ENCODE peak calls at places on chromosomes 5 and 9, in four cellular contexts. L is MM.1S, X is neural progenitor cell, V is A549. N is an unnamed sample.
A peak's percentile ranks its signal among the peaks of the same experiment; 100 is the strongest.

GRCh38 chr5:158709279-158709678 is 390.4 kb downstream of the EBF1 start:
- DNase-seq in L (no peak), X (peak; percentile 72), V (no peak), N (no peak)

GRCh38 chr9:104915739-104916138 is 12.2 kb downstream of the ABCA1 start:
- DNase-seq in L (no peak), X (no peak), V (no peak), N (no peak)

GRCh38 chr5:88109806-88110205 is 158.8 kb downstream of the TMEM161B start:
- DNase-seq in L (no peak), X (no peak), V (no peak), N (no peak)

GRCh38 chr5:172179032-172179989 is 8.7 kb downstream of the STK10 start:
- DNase-seq in L (peak; percentile 73), X (no peak), V (no peak), N (peak; percentile 80)

GRCh38 chr5:87170799-87171198 is 96.9 kb upstream of the RASA1 start:
- DNase-seq in L (no peak), X (no peak), V (no peak), N (no peak)

GRCh38 chr9:12658531-12659209 is 34.5 kb upstream of the TYRP1 start:
- DNase-seq in L (no peak), X (no peak), V (no peak), N (no peak)

GRCh38 chr5:78236046-78236445 is 58.5 kb downstream of the AP3B1 start:
- DNase-seq in L (no peak), X (no peak), V (no peak), N (no peak)

GRCh38 chr5:95669540-95669939 is 13.3 kb downstream of the SPATA9 start:
- DNase-seq in L (no peak), X (no peak), V (no peak), N (peak; percentile 99)

GRCh38 chr5:132228241-132229035 is 785 bp upstream of the P4HA2 start:
- DNase-seq in L (no peak), X (no peak), V (peak; percentile 44), N (no peak)

GRCh38 chr5:78499485-78499884 is 139.1 kb downstream of the SCAMP1 start:
- DNase-seq in L (no peak), X (no peak), V (no peak), N (peak; percentile 97)

GRCh38 chr5:10513501-10514442 is 50.1 kb upstream of the ANKRD33B start:
- DNase-seq in L (no peak), X (peak; percentile 52), V (peak; percentile 52), N (peak; percentile 96)

GRCh38 chr5:16934669-16935068 is 1.4 kb downstream of the MYO10 start:
- DNase-seq in L (no peak), X (peak; percentile 23), V (no peak), N (no peak)

DNA sequence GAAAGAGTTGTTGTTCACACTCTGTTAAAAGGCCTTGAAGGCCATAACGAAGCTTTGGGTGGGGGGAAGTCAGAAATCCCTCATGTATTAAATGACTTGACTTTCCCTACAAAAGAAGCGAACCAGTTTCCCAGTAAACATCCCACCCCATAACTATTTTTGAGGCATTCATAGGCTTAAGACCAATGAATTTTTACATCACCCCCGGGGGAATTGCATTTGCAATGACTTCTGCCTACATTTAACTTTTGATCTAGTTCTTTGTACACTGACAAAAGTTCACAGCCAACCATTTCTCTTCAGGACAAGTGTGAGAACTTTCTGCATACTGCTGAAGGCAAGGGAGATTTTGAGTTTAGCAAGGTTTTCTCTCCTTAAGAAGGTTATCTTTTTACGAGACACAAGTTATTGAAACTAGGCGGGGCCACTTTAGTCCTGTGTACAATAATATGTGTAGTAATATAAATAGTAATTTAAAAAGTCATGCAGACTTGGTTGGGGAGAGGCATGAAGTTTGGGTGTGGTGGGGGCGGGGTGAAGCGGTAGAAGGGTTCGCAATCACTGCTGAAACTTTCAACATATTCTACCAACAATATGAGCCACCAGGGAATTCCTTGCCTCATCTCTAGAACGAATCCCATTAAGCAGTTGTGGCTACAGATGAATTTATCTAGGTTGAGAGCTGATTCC is 2.5 kb downstream of the TJP2 start:
- DNase-seq in L (no peak), X (no peak), V (no peak), N (no peak)
- H3K4me1 ChIP-seq in L (peaks cover 16% of the 10 kb centered on the region), X (peaks cover 17% of the 10 kb centered on the region), V (peaks cover 34% of the 10 kb centered on the region), N (peaks cover 15% of the 10 kb centered on the region)

GRCh38 chr9:88680041-88680440 is 145.1 kb downstream of the NXNL2 start:
- DNase-seq in L (no peak), X (no peak), V (no peak), N (no peak)

GRCh38 chr9:88681434-88681833 is 146.5 kb downstream of the NXNL2 start:
- DNase-seq in L (no peak), X (no peak), V (no peak), N (no peak)

GRCh38 chr9:88682431-88682831 is 147.5 kb downstream of the NXNL2 start:
- DNase-seq in L (no peak), X (no peak), V (no peak), N (no peak)

GRCh38 chr9:88678431-88678830 is 143.5 kb downstream of the NXNL2 start:
- DNase-seq in L (no peak), X (no peak), V (no peak), N (no peak)

GRCh38 chr9:88680505-88681160 is 145.7 kb downstream of the NXNL2 start:
- DNase-seq in L (no peak), X (no peak), V (no peak), N (no peak)
- H3K4me2 ChIP-seq in L (no peak overlapping the region), X (no peak overlapping the region), V (no peak overlapping the region), N (no peak overlapping the region)

GRCh38 chr5:54526604-54527359 is 9.2 kb downstream of the SNX18 start:
- DNase-seq in L (no peak), X (no peak), V (no peak), N (no peak)

GRCh38 chr5:54524704-54525103 is 7.1 kb downstream of the SNX18 start:
- DNase-seq in L (no peak), X (no peak), V (no peak), N (no peak)

GRCh38 chr5:54525226-54525625 is 7.7 kb downstream of the SNX18 start:
- DNase-seq in L (no peak), X (no peak), V (no peak), N (no peak)

GRCh38 chr5:54524082-54524481 is 6.5 kb downstream of the SNX18 start:
- DNase-seq in L (peak; percentile 76), X (no peak), V (no peak), N (no peak)

DNA sequence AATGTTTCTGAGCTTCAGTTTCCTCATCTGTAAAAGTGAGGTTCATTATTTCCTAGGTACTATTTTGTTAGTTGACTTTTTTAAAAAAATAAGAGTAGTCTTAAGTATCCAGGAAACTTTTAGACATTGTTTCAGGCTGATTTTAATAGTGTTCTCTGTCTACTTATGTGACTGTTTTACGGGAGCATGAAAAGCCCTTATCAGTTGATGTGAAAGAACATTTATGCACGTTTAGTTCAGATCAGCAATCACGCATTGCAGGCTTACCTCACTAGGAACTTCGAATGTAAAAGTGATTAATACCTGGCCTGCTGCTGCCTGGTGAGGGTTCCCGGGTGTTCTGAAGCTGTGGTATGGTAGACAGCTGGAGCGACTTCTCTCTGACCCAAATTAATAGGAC is 8.1 kb downstream of the SNX18 start:
- DNase-seq in L (no peak), X (no peak), V (no peak), N (no peak)
- H3K4me1 ChIP-seq in L (peaks cover 28% of the 10 kb centered on the region), X (peaks cover 29% of the 10 kb centered on the region), V (no peaks in the 10 kb centered on the region), N (peaks cover 13% of the 10 kb centered on the region)

DNA sequence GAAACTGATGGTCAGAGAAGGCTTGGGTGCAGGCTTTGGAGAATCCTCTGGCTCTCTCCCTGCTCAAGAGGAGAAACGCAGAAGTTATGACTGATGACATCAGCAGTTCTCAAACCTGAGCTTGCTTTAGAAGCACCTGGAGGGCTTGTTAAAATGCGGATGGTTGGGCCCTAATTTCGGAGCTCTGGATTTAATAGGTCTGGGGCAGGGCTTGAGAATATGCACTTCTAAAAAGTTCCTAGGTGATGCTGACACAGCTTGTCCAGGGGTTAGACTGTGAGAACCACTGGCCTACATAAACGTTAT is 26.4 kb downstream of the TBC1D2 start:
- DNase-seq in L (no peak), X (no peak), V (no peak), N (no peak)
- H3K4me2 ChIP-seq in L (no peak overlapping the region), X (no peak overlapping the region), V (peak overlapping the region; percentile 40), N (no peak overlapping the region)

DNA sequence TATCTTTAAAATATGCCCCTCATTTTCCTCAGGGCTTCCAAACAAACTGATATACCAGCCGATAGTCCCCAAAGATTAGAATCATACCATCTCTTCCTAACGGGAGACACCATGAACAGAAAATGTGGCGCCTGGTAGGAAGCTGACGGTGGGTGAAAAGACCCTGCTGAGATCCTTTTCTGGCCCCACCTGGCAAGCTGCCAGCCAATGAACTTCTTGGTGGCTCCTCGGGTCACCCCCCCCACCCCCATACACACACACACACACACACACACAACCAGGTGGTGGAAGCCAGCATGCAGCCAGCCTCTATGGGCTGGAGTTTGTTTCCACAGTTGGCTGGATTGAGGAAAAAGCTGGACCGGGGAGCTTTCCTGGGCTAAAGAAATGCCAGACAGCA is 4.8 kb upstream of the CCIN start:
- DNase-seq in L (no peak), X (no peak), V (no peak), N (peak; percentile 19)
- H3K4me1 ChIP-seq in L (no peaks in the 10 kb centered on the region), X (peaks cover 20% of the 10 kb centered on the region), V (peaks cover 44% of the 10 kb centered on the region), N (peaks cover 18% of the 10 kb centered on the region)

GRCh38 chr9:129362287-129363098 is 184.4 kb upstream of the IER5L start:
- DNase-seq in L (no peak), X (no peak), V (no peak), N (no peak)
- H3K4me2 ChIP-seq in L (no peak overlapping the region), X (no peak overlapping the region), V (peak overlapping the region; percentile 21), N (no peak overlapping the region)

GRCh38 chr9:33153666-33154065 is 13.5 kb downstream of the B4GALT1 start:
- DNase-seq in L (peak; percentile 42), X (no peak), V (no peak), N (no peak)
- H3K4me1 ChIP-seq in L (peaks cover 34% of the 10 kb centered on the region), X (peaks cover 8% of the 10 kb centered on the region), V (peaks cover 98% of the 10 kb centered on the region), N (peaks cover 7% of the 10 kb centered on the region)

GRCh38 chr5:173326501-173326960 is 1.7 kb downstream of the STC2 start:
- DNase-seq in L (no peak), X (peak; percentile 47), V (no peak), N (peak; percentile 31)
- H3K4me2 ChIP-seq in L (no peak overlapping the region), X (peak overlapping the region; percentile 88), V (peak overlapping the region; percentile 86), N (peak overlapping the region; percentile 73)

GRCh38 chr9:123320814-123321213 is 35.2 kb upstream of the CRB2 start:
- DNase-seq in L (no peak), X (peak; percentile 11), V (no peak), N (no peak)
- H3K4me1 ChIP-seq in L (peaks cover 31% of the 10 kb centered on the region), X (peaks cover 11% of the 10 kb centered on the region), V (no peaks in the 10 kb centered on the region), N (peaks cover 4% of the 10 kb centered on the region)

N was measured in mesendoderm.